ENCODE peak calls at places on chromosomes 5 and 9, in four cellular contexts. V, C, F and R are unnamed samples.

GRCh38 chr5:62037972-62038371 is 268.0 kb upstream of the KIF2A start:
- DNase-seq in V (no peak), C (no peak), F (no peak), R (no peak)

GRCh38 chr9:127529671-127530070 is 78.4 kb downstream of the LRSAM1 start:
- DNase-seq in V (no peak), C (no peak), F (no peak), R (no peak)

GRCh38 chr5:9198399-9198798 is 347.5 kb downstream of the SEMA5A start:
- DNase-seq in V (no peak), C (no peak), F (no peak), R (no peak)

GRCh38 chr5:157516016-157516415 is 56.0 kb downstream of the NIPAL4 start:
- DNase-seq in V (peak), C (no peak), F (no peak), R (no peak)

GRCh38 chr5:171295299-171295698 is 13.7 kb upstream of the TLX3 start:
- DNase-seq in V (no peak), C (no peak), F (no peak), R (no peak)

GRCh38 chr9:130110596-130111021 is 56.9 kb downstream of the GPR107 start:
- DNase-seq in V (no peak), C (no peak), F (no peak), R (no peak)

GRCh38 chr9:134656334-134657034 is 14.9 kb downstream of the COL5A1 start:
- DNase-seq in V (peak), C (no peak), F (no peak), R (no peak)

GRCh38 chr5:131357739-131358561 is 94.1 kb downstream of the CDC42SE2 start:
- DNase-seq in V (no peak), C (no peak), F (no peak), R (peak)

GRCh38 chr9:5895782-5896181 is 5.1 kb downstream of the MLANA start:
- DNase-seq in V (no peak), C (no peak), F (no peak), R (no peak)

GRCh38 chr5:177399903-177400868 is at the start of gene PFN3:
- DNase-seq in V (no peak), C (no peak), F (no peak), R (no peak)

GRCh38 chr9:116490321-116490720 is 196.8 kb upstream of the TRIM32 start:
- DNase-seq in V (no peak), C (no peak), F (no peak), R (no peak)

GRCh38 chr5:39283231-39283818 is 64.0 kb upstream of the FYB1 start:
- DNase-seq in V (no peak), C (no peak), F (peak), R (peak)

GRCh38 chr9:137311171-137311970 is 9.3 kb upstream of the NRARP start:
- DNase-seq in V (no peak), C (no peak), F (peak), R (no peak)

GRCh38 chr5:137743031-137743640 is 7.2 kb upstream of the KLHL3 start:
- DNase-seq in V (no peak), C (no peak), F (peak), R (peak)

GRCh38 chr9:87713278-87713989 is 12.5 kb upstream of the CTSL start:
- DNase-seq in V (peak), C (no peak), F (no peak), R (peak)

GRCh38 chr5:136686192-136686872 is 321.0 kb upstream of the TRPC7 start:
- DNase-seq in V (no peak), C (no peak), F (peak), R (no peak)

GRCh38 chr5:26148569-26149107 is 889.7 kb downstream of the CDH9 start:
- DNase-seq in V (no peak), C (no peak), F (no peak), R (no peak)

GRCh38 chr9:135522137-135522877 is 1.1 kb downstream of the LCN1 start:
- DNase-seq in V (no peak), C (no peak), F (no peak), R (no peak)

GRCh38 chr9:113895526-113895925 is 19.4 kb downstream of the ZNF618 start:
- DNase-seq in V (no peak), C (no peak), F (no peak), R (no peak)

GRCh38 chr9:89802809-89803355 is 198.1 kb downstream of the GADD45G start:
- DNase-seq in V (peak), C (no peak), F (no peak), R (no peak)

GRCh38 chr9:85262333-85262732 is 479.4 kb downstream of the AGTPBP1 start:
- DNase-seq in V (no peak), C (no peak), F (no peak), R (no peak)

GRCh38 chr9:8186553-8186952 is 387.0 kb upstream of the DMAC1 start:
- DNase-seq in V (no peak), C (no peak), F (no peak), R (no peak)

GRCh38 chr5:129820-130219 is 37.9 kb downstream of the PLEKHG4B start:
- DNase-seq in V (no peak), C (no peak), F (no peak), R (no peak)